ENCODE peak calls at places on chromosome 16, in ten cellular contexts. One of them, this sample, is unnamed. For H3K36me3, the result is how much of the 10 kb centered on the place peaks cover.

GRCh38 chr16:28157768-28158535 is 53.8 kb downstream of the XPO6 start:
- DNase-seq in stomach: no peak
- DNase-seq in HCT116: no peak
- DNase-seq in H1: no peak
- DNase-seq in prostate gland: no peak
- DNase-seq in transverse colon: no peak
- DNase-seq in HepG2: no peak
- DNase-seq in SK-N-SH: no peak
- DNase-seq in GM23338: no peak
- DNase-seq in Panc1: no peak
- DNase-seq in this sample: no peak

GRCh38 chr16:24132797-24133155 is 123.4 kb upstream of the CACNG3 start:
- DNase-seq in stomach: no peak
- DNase-seq in HCT116: no peak
- DNase-seq in H1: no peak
- DNase-seq in prostate gland: no peak
- DNase-seq in transverse colon: no peak
- DNase-seq in HepG2: no peak
- DNase-seq in SK-N-SH: no peak
- DNase-seq in GM23338: no peak
- DNase-seq in Panc1: no peak
- DNase-seq in this sample: no peak

GRCh38 chr16:31125844-31126243 is 8.4 kb downstream of the KAT8 start:
- DNase-seq in stomach: no peak
- DNase-seq in HCT116: no peak
- DNase-seq in H1: no peak
- DNase-seq in prostate gland: no peak
- DNase-seq in transverse colon: no peak
- DNase-seq in HepG2: no peak
- DNase-seq in SK-N-SH: no peak
- DNase-seq in GM23338: no peak
- DNase-seq in Panc1: no peak
- DNase-seq in this sample: no peak

GRCh38 chr16:23432176-23433128 is 20.5 kb downstream of the COG7 start:
- DNase-seq in stomach: no peak
- DNase-seq in HCT116: no peak
- DNase-seq in H1: no peak
- DNase-seq in prostate gland: no peak
- DNase-seq in transverse colon: no peak
- DNase-seq in HepG2: peak
- DNase-seq in SK-N-SH: peak
- DNase-seq in GM23338: no peak
- DNase-seq in Panc1: no peak
- DNase-seq in this sample: no peak

GRCh38 chr16:912322-912683 is 58.5 kb downstream of the LMF1 start:
- DNase-seq in stomach: no peak
- DNase-seq in HCT116: no peak
- DNase-seq in H1: no peak
- DNase-seq in prostate gland: no peak
- DNase-seq in transverse colon: no peak
- DNase-seq in HepG2: no peak
- DNase-seq in SK-N-SH: no peak
- DNase-seq in GM23338: no peak
- DNase-seq in Panc1: no peak
- DNase-seq in this sample: no peak

GRCh38 chr16:4090476-4090875 is 25.8 kb downstream of the ADCY9 start:
- DNase-seq in stomach: no peak
- DNase-seq in HCT116: no peak
- DNase-seq in H1: no peak
- DNase-seq in prostate gland: peak
- DNase-seq in transverse colon: peak
- DNase-seq in HepG2: no peak
- DNase-seq in SK-N-SH: no peak
- DNase-seq in GM23338: no peak
- DNase-seq in Panc1: no peak
- DNase-seq in this sample: no peak

GRCh38 chr16:81181013-81181720 is 57.3 kb upstream of the BCO1 start:
- DNase-seq in stomach: peak
- DNase-seq in HCT116: peak
- DNase-seq in H1: peak
- DNase-seq in prostate gland: peak
- DNase-seq in transverse colon: peak
- DNase-seq in HepG2: peak
- DNase-seq in SK-N-SH: no peak
- DNase-seq in GM23338: peak
- DNase-seq in Panc1: peak
- DNase-seq in this sample: no peak

GRCh38 chr16:57179429-57179828 is 6.4 kb downstream of the PSME3IP1 start:
- DNase-seq in stomach: no peak
- DNase-seq in HCT116: no peak
- DNase-seq in H1: no peak
- DNase-seq in prostate gland: no peak
- DNase-seq in transverse colon: no peak
- DNase-seq in HepG2: no peak
- DNase-seq in SK-N-SH: peak
- DNase-seq in GM23338: no peak
- DNase-seq in Panc1: no peak
- DNase-seq in this sample: no peak

GRCh38 chr16:31010539-31010938 is at the start of gene STX1B:
- DNase-seq in stomach: no peak
- DNase-seq in HCT116: no peak
- DNase-seq in H1: no peak
- DNase-seq in prostate gland: no peak
- DNase-seq in transverse colon: peak
- DNase-seq in HepG2: no peak
- DNase-seq in SK-N-SH: peak
- DNase-seq in GM23338: peak
- DNase-seq in Panc1: no peak
- DNase-seq in this sample: no peak

DNA sequence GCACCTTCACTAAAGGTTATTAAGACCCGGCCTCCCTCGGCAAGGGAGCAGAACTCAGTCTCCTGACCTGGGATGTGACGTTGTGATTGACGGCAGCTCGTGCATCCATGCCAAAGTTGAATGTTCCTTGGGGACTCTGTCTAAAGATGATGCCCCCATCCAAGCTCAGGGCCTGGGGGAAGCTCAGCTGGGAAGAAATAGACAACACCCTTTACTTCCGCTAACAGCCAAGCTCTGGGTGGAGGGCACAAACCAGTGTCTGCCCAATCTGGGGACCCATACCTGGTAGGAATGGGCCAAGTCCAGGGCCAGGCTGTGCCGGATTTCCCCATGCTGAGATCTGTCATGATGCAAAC is 95.4 kb downstream of the RMI2 start:
- DNase-seq in stomach: no peak
- DNase-seq in HCT116: no peak
- DNase-seq in H1: no peak
- DNase-seq in prostate gland: no peak
- DNase-seq in transverse colon: no peak
- DNase-seq in HepG2: no peak
- DNase-seq in SK-N-SH: no peak
- DNase-seq in GM23338: no peak
- DNase-seq in Panc1: no peak
- DNase-seq in this sample: no peak
- H3K36me3 ChIP-seq in stomach: under half
- H3K36me3 ChIP-seq in HCT116: under half
- H3K36me3 ChIP-seq in H1: under half
- H3K36me3 ChIP-seq in prostate gland: under half
- H3K36me3 ChIP-seq in transverse colon: under half
- H3K36me3 ChIP-seq in HepG2: under half
- H3K36me3 ChIP-seq in SK-N-SH: under half
- H3K36me3 ChIP-seq in GM23338: under half
- H3K36me3 ChIP-seq in Panc1: under half
- H3K36me3 ChIP-seq in this sample: under half

DNA sequence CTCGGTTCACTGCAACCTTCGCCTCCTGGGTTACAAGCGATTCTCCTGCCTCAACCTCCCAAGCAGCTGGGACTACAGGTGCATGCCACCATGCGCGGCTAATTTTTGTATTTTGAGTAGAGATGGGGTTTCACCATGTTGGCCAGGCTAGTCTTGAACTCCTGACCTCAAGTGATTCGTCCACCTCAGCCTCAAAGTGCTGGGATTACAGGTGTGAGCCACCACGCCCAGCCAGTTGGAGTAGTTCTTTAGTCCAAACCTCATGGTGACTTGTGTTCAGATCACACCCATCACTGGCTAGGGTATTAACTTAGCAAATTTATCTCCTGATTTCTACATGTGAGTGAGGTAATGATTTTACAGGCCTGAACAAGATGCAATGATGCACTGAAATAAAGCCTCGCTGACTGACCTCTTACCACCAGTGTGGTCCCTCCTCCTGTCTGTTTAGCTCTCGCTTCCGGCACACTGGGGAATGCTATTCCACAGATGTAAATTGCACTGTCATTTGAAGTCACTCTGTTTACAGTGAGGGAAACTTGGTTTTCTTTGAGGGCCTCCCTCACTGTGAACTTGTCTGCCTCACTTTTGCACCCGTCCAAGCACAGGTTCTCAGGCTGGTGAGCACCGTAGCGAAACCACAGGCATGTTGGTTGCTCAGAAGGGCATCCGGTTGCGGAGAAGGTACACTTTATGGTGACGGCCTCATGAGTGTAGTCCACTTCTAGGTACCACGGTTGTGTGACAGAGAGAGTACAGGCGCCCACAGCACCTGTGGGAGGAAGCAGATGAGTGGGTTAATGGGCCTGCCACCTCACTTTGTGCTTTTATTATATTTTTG is 5.5 kb downstream of the IGSF6 start:
- DNase-seq in stomach: peak
- DNase-seq in HCT116: no peak
- DNase-seq in H1: no peak
- DNase-seq in prostate gland: no peak
- DNase-seq in transverse colon: peak
- DNase-seq in HepG2: no peak
- DNase-seq in SK-N-SH: no peak
- DNase-seq in GM23338: no peak
- DNase-seq in Panc1: no peak
- DNase-seq in this sample: no peak
- TF ChIP-seq POLR2AphosphoS5 in stomach: no peak
- TF ChIP-seq POLR2AphosphoS5 in HCT116: no peak
- TF ChIP-seq POLR2AphosphoS5 in H1: no peak
- TF ChIP-seq POLR2AphosphoS5 in prostate gland: no peak
- TF ChIP-seq POLR2AphosphoS5 in transverse colon: no peak
- TF ChIP-seq POLR2AphosphoS5 in HepG2: no peak
- TF ChIP-seq POLR2AphosphoS5 in SK-N-SH: no peak
- TF ChIP-seq POLR2AphosphoS5 in GM23338: no peak
- TF ChIP-seq POLR2AphosphoS5 in Panc1: no peak
- TF ChIP-seq POLR2AphosphoS5 in this sample: no peak

GRCh38 chr16:84180519-84181140 is 6.2 kb downstream of the TAF1C start:
- DNase-seq in stomach: no peak
- DNase-seq in HCT116: no peak
- DNase-seq in H1: no peak
- DNase-seq in prostate gland: no peak
- DNase-seq in transverse colon: no peak
- DNase-seq in HepG2: no peak
- DNase-seq in SK-N-SH: no peak
- DNase-seq in GM23338: no peak
- DNase-seq in Panc1: no peak
- DNase-seq in this sample: no peak

GRCh38 chr16:84179612-84180320 is 7.1 kb downstream of the TAF1C start:
- DNase-seq in stomach: no peak
- DNase-seq in HCT116: no peak
- DNase-seq in H1: no peak
- DNase-seq in prostate gland: no peak
- DNase-seq in transverse colon: no peak
- DNase-seq in HepG2: no peak
- DNase-seq in SK-N-SH: no peak
- DNase-seq in GM23338: no peak
- DNase-seq in Panc1: no peak
- DNase-seq in this sample: no peak

GRCh38 chr16:84177740-84178070 is 9.2 kb downstream of the TAF1C start:
- DNase-seq in stomach: no peak
- DNase-seq in HCT116: no peak
- DNase-seq in H1: no peak
- DNase-seq in prostate gland: no peak
- DNase-seq in transverse colon: no peak
- DNase-seq in HepG2: no peak
- DNase-seq in SK-N-SH: no peak
- DNase-seq in GM23338: no peak
- DNase-seq in Panc1: no peak
- DNase-seq in this sample: no peak

GRCh38 chr16:84178146-84178765 is 8.6 kb downstream of the TAF1C start:
- DNase-seq in stomach: no peak
- DNase-seq in HCT116: no peak
- DNase-seq in H1: no peak
- DNase-seq in prostate gland: no peak
- DNase-seq in transverse colon: no peak
- DNase-seq in HepG2: no peak
- DNase-seq in SK-N-SH: no peak
- DNase-seq in GM23338: no peak
- DNase-seq in Panc1: no peak
- DNase-seq in this sample: no peak

GRCh38 chr16:84178892-84179611 is 7.8 kb downstream of the TAF1C start:
- DNase-seq in stomach: no peak
- DNase-seq in HCT116: no peak
- DNase-seq in H1: no peak
- DNase-seq in prostate gland: no peak
- DNase-seq in transverse colon: no peak
- DNase-seq in HepG2: no peak
- DNase-seq in SK-N-SH: no peak
- DNase-seq in GM23338: no peak
- DNase-seq in Panc1: no peak
- DNase-seq in this sample: no peak
- H3K36me3 ChIP-seq in stomach: half or more
- H3K36me3 ChIP-seq in HCT116: under half
- H3K36me3 ChIP-seq in H1: under half
- H3K36me3 ChIP-seq in prostate gland: under half
- H3K36me3 ChIP-seq in transverse colon: under half
- H3K36me3 ChIP-seq in HepG2: under half
- H3K36me3 ChIP-seq in SK-N-SH: under half
- H3K36me3 ChIP-seq in GM23338: under half
- H3K36me3 ChIP-seq in Panc1: under half
- H3K36me3 ChIP-seq in this sample: under half

GRCh38 chr16:68756250-68757051 is 19.4 kb downstream of the CDH1 start:
- DNase-seq in stomach: peak
- DNase-seq in HCT116: peak
- DNase-seq in H1: no peak
- DNase-seq in prostate gland: peak
- DNase-seq in transverse colon: peak
- DNase-seq in HepG2: no peak
- DNase-seq in SK-N-SH: no peak
- DNase-seq in GM23338: no peak
- DNase-seq in Panc1: no peak
- DNase-seq in this sample: no peak
- TF ChIP-seq POLR2AphosphoS5 in stomach: peak
- TF ChIP-seq POLR2AphosphoS5 in HCT116: peak
- TF ChIP-seq POLR2AphosphoS5 in H1: no peak
- TF ChIP-seq POLR2AphosphoS5 in prostate gland: peak
- TF ChIP-seq POLR2AphosphoS5 in transverse colon: peak
- TF ChIP-seq POLR2AphosphoS5 in HepG2: no peak
- TF ChIP-seq POLR2AphosphoS5 in SK-N-SH: no peak
- TF ChIP-seq POLR2AphosphoS5 in GM23338: no peak
- TF ChIP-seq POLR2AphosphoS5 in Panc1: no peak
- TF ChIP-seq POLR2AphosphoS5 in this sample: no peak

GRCh38 chr16:89308391-89309333 is 91.2 kb downstream of the ZNF778 start:
- DNase-seq in stomach: no peak
- DNase-seq in HCT116: no peak
- DNase-seq in H1: no peak
- DNase-seq in prostate gland: no peak
- DNase-seq in transverse colon: no peak
- DNase-seq in HepG2: no peak
- DNase-seq in SK-N-SH: peak
- DNase-seq in GM23338: peak
- DNase-seq in Panc1: no peak
- DNase-seq in this sample: no peak
- H3K36me3 ChIP-seq in stomach: under half
- H3K36me3 ChIP-seq in HCT116: under half
- H3K36me3 ChIP-seq in H1: under half
- H3K36me3 ChIP-seq in prostate gland: under half
- H3K36me3 ChIP-seq in transverse colon: under half
- H3K36me3 ChIP-seq in HepG2: under half
- H3K36me3 ChIP-seq in SK-N-SH: under half
- H3K36me3 ChIP-seq in GM23338: under half
- H3K36me3 ChIP-seq in Panc1: under half
- H3K36me3 ChIP-seq in this sample: under half

This sample was measured in SK-N-MC.